ENCODE peak calls at places on chromosomes 16 and 17, in six cellular contexts. One of them, this sample, is unnamed.

GRCh38 chr16:87160218-87160617 is 157.0 kb downstream of the C16orf95 start:
- DNase-seq in upper lobe of left lung: peak; percentile 57
- DNase-seq in testis: peak; percentile 36
- DNase-seq in PC-3: no peak
- DNase-seq in AG10803: no peak
- DNase-seq in Panc1: no peak
- DNase-seq in this sample: no peak

GRCh38 chr17:44409309-44410028 is 20.0 kb upstream of the ITGA2B start:
- DNase-seq in upper lobe of left lung: no peak
- DNase-seq in testis: no peak
- DNase-seq in PC-3: peak; percentile 9
- DNase-seq in AG10803: no peak
- DNase-seq in Panc1: no peak
- DNase-seq in this sample: no peak

GRCh38 chr17:6496116-6496481 is 51.8 kb downstream of the PIMREG start:
- DNase-seq in upper lobe of left lung: no peak
- DNase-seq in testis: no peak
- DNase-seq in PC-3: no peak
- DNase-seq in AG10803: no peak
- DNase-seq in Panc1: no peak
- DNase-seq in this sample: no peak

GRCh38 chr17:38750312-38751121 is 2.0 kb upstream of the PSMB3 start:
- DNase-seq in upper lobe of left lung: no peak
- DNase-seq in testis: no peak
- DNase-seq in PC-3: peak; percentile 41
- DNase-seq in AG10803: no peak
- DNase-seq in Panc1: no peak
- DNase-seq in this sample: no peak

GRCh38 chr17:6509295-6509771 is 47.0 kb downstream of the PITPNM3 start:
- DNase-seq in upper lobe of left lung: no peak
- DNase-seq in testis: no peak
- DNase-seq in PC-3: no peak
- DNase-seq in AG10803: no peak
- DNase-seq in Panc1: no peak
- DNase-seq in this sample: peak; percentile 27

GRCh38 chr17:77829871-77830799 is 128.4 kb upstream of the TNRC6C start:
- DNase-seq in upper lobe of left lung: no peak
- DNase-seq in testis: peak; percentile 63
- DNase-seq in PC-3: peak; percentile 53
- DNase-seq in AG10803: peak; percentile 64
- DNase-seq in Panc1: no peak
- DNase-seq in this sample: no peak

GRCh38 chr17:59830007-59830630 is 62.6 kb downstream of the TUBD1 start:
- DNase-seq in upper lobe of left lung: no peak
- DNase-seq in testis: no peak
- DNase-seq in PC-3: peak; percentile 49
- DNase-seq in AG10803: peak; percentile 88
- DNase-seq in Panc1: no peak
- DNase-seq in this sample: no peak

GRCh38 chr17:57004944-57005579 is 27.1 kb downstream of the SCPEP1 start:
- DNase-seq in upper lobe of left lung: no peak
- DNase-seq in testis: no peak
- DNase-seq in PC-3: peak; percentile 51
- DNase-seq in AG10803: no peak
- DNase-seq in Panc1: no peak
- DNase-seq in this sample: no peak

GRCh38 chr17:28394717-28395116 is 11.3 kb downstream of the SLC46A1 start:
- DNase-seq in upper lobe of left lung: no peak
- DNase-seq in testis: no peak
- DNase-seq in PC-3: no peak
- DNase-seq in AG10803: peak; percentile 48
- DNase-seq in Panc1: no peak
- DNase-seq in this sample: peak; percentile 35

GRCh38 chr16:23079683-23080221 is 69.5 kb downstream of the USP31 start:
- DNase-seq in upper lobe of left lung: no peak
- DNase-seq in testis: peak; percentile 40
- DNase-seq in PC-3: peak; percentile 75
- DNase-seq in AG10803: no peak
- DNase-seq in Panc1: no peak
- DNase-seq in this sample: no peak

DNA sequence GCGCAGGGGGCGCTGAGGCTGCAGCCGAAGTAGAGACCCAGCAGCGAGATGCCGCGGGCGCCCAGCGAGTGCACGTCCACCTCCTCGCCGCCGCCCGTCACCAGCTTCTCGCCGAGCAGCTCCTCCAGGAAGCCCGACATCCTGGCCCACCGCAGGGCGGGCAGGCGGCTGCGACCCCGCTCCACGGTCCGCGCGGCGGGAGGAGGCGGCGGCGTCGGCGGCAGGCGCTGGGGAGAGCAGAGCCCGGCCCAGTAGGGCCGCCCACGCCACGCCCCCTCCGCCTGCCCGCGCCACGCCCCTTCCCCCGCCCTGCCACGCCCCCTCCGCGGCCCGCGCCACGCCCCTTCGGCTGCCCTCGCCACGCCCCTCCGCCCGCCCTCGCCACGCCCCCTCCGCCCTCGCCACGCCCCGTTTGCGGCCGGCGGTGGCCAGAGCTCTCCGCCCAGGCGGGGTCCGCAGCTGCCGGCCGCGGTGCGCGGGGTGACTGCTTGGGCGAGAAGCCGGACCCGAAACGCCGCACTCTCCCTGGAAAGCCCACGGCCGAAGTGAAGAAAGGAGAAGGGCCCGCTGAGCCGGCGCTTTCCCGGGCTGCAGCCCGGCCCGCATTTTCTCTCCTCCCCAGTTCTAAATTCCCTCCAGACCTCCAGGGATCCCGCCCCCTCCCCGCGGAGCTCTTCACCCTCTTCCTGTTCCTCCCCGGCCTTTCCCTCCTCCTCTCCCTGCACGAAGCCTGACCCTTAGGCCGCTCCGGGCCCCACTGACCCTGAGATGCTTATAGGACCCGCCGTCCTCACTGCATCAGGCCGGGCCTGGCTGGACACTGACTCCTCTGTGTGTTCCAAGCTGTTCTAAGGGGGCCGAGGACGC is at the start of gene NXN:
- DNase-seq in upper lobe of left lung: peak; percentile 98
- DNase-seq in testis: peak; percentile 93
- DNase-seq in PC-3: peak; percentile 51
- DNase-seq in AG10803: peak; percentile 65
- DNase-seq in Panc1: no peak
- DNase-seq in this sample: no peak
- TF ChIP-seq CTCF in upper lobe of left lung: peak; percentile 60
- TF ChIP-seq CTCF in testis: peak; percentile 11
- TF ChIP-seq CTCF in PC-3: no peak
- TF ChIP-seq CTCF in AG10803: peak; percentile 27
- TF ChIP-seq CTCF in Panc1: no peak
- TF ChIP-seq CTCF in this sample: peak; percentile 24

DNA sequence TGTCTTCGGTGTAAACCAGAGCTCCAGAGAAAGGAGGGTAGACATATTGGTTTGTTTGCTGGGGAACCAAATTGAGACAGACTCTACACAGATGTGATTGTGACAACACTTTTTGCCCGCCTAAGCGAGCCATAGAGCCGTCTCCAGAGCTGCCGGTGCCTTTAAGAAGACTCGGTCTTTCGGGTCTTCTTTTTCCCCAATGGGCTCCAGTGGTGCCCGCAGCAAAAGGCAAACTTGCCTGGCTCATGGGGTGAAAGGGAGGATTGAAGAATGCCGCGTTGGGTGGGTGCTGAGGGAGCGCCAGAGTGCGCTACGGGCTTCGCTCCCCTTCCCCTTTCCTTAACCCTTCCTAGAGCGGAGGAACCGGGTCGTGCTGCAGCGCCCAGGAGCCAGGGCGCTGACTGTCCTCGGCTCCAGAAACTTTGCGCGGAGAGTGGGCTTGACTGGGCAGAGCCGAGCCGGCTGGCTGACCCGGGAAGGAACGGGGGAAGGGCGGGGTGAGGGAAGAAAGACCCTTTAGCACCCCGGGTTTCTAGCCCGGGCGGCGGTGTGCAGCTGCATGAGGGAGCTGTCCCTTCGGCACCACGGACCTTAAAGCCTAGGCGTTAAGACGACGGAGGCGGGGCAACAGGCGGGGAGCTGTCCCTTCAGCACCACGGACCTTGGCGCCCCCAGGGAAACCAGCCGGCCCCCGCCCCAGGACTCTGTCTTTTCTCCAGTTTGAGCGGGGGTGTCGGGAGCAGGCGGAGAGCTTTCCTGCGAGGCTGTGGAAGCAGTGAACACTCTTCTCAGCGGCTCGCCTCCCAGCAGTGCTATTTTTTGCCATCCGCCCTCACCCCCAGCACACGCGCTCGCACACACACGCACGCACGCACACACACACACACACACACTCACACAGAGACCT is at the start of gene CACNG3:
- DNase-seq in upper lobe of left lung: peak; percentile 85
- DNase-seq in testis: peak; percentile 88
- DNase-seq in PC-3: no peak
- DNase-seq in AG10803: peak; percentile 3
- DNase-seq in Panc1: no peak
- DNase-seq in this sample: no peak
- H3K4me3 ChIP-seq in upper lobe of left lung: no peak within 1 kb of the TSS
- H3K4me3 ChIP-seq in testis: peak within 1 kb of the TSS; percentile 4
- H3K4me3 ChIP-seq in PC-3: no peak within 1 kb of the TSS
- H3K4me3 ChIP-seq in AG10803: no peak within 1 kb of the TSS
- H3K4me3 ChIP-seq in Panc1: no peak within 1 kb of the TSS
- H3K4me3 ChIP-seq in this sample: no peak within 1 kb of the TSS

GRCh38 chr16:53925011-53925410 is 221.1 kb downstream of the FTO start:
- DNase-seq in upper lobe of left lung: no peak
- DNase-seq in testis: no peak
- DNase-seq in PC-3: no peak
- DNase-seq in AG10803: no peak
- DNase-seq in Panc1: no peak
- DNase-seq in this sample: no peak

GRCh38 chr16:53922067-53922804 is 218.3 kb downstream of the FTO start:
- DNase-seq in upper lobe of left lung: no peak
- DNase-seq in testis: no peak
- DNase-seq in PC-3: no peak
- DNase-seq in AG10803: no peak
- DNase-seq in Panc1: no peak
- DNase-seq in this sample: no peak

GRCh38 chr16:53924311-53924860 is 220.4 kb downstream of the FTO start:
- DNase-seq in upper lobe of left lung: no peak
- DNase-seq in testis: peak; percentile 26
- DNase-seq in PC-3: no peak
- DNase-seq in AG10803: no peak
- DNase-seq in Panc1: no peak
- DNase-seq in this sample: no peak

GRCh38 chr16:53921042-53921441 is 217.1 kb downstream of the FTO start:
- DNase-seq in upper lobe of left lung: no peak
- DNase-seq in testis: no peak
- DNase-seq in PC-3: no peak
- DNase-seq in AG10803: no peak
- DNase-seq in Panc1: no peak
- DNase-seq in this sample: no peak

DNA sequence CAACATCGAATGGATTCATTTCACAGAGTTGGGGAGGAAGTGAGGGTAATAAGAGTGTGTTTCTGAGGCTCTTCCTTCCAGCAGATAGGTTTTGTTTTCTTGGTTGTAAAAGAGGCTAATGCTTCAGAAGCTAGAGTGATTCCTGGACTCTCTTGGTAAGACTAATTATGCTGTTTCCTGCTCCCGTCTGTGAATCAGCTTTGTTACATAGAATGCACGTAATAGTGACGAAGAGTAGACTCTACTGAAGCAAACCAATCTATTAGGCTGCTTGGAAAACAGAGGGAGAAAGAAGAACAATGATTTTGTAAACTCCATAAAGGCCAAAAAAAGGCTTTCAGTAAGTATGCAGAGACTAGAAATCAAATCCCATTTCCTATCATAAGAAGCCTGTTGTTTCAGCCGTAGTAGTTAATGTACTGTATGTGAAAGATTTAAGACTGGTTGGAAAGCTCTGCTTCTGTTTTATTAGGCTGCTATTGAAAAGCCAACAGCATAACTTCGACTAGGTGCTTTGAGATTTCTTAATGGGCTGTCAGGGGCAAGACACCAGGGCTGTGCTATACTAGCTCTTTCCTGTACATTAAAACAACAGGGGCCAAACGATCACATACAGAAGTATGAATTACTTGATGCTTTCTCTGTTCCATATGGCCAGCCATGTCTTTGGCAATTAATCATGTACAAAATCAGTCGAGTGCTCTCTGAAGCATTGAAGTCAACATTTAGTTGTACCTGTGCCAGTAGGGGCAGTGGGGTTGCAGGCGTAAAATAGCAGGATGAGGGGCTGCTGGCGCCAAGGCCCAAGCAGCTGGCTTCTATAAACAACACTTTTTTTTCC is 219.1 kb downstream of the FTO start:
- DNase-seq in upper lobe of left lung: no peak
- DNase-seq in testis: no peak
- DNase-seq in PC-3: no peak
- DNase-seq in AG10803: no peak
- DNase-seq in Panc1: no peak
- DNase-seq in this sample: no peak
- TF ChIP-seq CTCF in upper lobe of left lung: no peak
- TF ChIP-seq CTCF in testis: no peak
- TF ChIP-seq CTCF in PC-3: no peak
- TF ChIP-seq CTCF in AG10803: no peak
- TF ChIP-seq CTCF in Panc1: no peak
- TF ChIP-seq CTCF in this sample: no peak

DNA sequence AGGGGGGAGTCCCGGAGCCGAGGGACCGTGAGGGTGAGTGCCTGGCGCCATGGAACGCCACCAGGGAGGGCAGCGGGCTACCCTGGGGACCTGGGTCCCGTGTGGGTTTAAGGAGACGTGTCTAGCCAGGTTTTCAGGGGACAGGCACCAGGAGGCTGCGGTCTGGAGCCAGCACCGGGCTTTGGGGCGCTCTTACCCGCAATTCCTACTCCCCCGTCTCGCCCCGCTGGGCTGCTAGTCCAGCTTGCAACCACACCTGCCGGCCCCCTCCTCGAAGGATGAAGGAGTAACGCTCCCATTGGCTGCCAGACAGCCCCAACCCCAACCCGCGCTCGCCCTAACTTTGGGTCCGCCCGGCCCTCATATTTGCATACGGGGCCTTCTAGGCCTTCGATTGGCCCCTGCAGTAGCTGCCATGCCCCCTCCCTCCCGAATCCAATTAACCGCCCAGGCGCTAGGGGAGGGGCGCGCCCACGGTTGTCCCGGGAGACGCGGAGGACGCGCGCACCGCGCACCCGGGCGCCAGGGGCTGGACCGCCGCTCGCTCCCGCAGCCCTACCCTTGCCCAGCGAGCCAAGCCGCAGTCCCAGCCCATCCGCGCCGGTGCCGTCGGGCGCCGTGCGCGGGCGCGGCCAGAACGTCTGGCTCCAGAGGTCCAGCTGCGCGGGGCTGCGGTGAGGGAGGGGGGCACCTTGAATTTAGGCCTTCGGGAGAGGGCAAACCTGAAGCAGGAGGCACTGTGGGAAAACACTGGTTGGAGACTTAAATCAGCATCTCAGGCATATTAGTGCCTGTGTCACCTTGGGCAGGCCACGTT is at the start of gene TTLL6:
- DNase-seq in upper lobe of left lung: peak; percentile 95
- DNase-seq in testis: peak; percentile 88
- DNase-seq in PC-3: peak; percentile 98
- DNase-seq in AG10803: peak; percentile 52
- DNase-seq in Panc1: no peak
- DNase-seq in this sample: no peak
- H3K4me3 ChIP-seq in upper lobe of left lung: peak within 1 kb of the TSS; percentile 52
- H3K4me3 ChIP-seq in testis: peak within 1 kb of the TSS; percentile 57
- H3K4me3 ChIP-seq in PC-3: peak within 1 kb of the TSS; percentile 65
- H3K4me3 ChIP-seq in AG10803: peak within 1 kb of the TSS; percentile 50
- H3K4me3 ChIP-seq in Panc1: peak within 1 kb of the TSS; percentile 63
- H3K4me3 ChIP-seq in this sample: peak within 1 kb of the TSS; percentile 30

GRCh38 chr17:76026714-76027158 is 370 bp downstream of the EVPL start:
- DNase-seq in upper lobe of left lung: peak; percentile 91
- DNase-seq in testis: no peak
- DNase-seq in PC-3: peak; percentile 27
- DNase-seq in AG10803: no peak
- DNase-seq in Panc1: no peak
- DNase-seq in this sample: no peak
- TF ChIP-seq CTCF in upper lobe of left lung: peak; percentile 20
- TF ChIP-seq CTCF in testis: no peak
- TF ChIP-seq CTCF in PC-3: no peak
- TF ChIP-seq CTCF in AG10803: no peak
- TF ChIP-seq CTCF in Panc1: no peak
- TF ChIP-seq CTCF in this sample: no peak